ENCODE peak calls at places on chromosomes 3 and 15, in nine cellular contexts. B is activated CD4-positive, CD25-positive, alpha-beta regulatory T cell; D is WTC11; A is fibroblast of mammary gland; R is stimulated activated CD8-positive, alpha-beta memory T cell treated with anti-CD3 and anti-CD28 coated beads, Interleukin-15, amount 100 ng/mL, for 1 hour; W is GM23248; F is astrocyte of the spinal cord; M is NCI-H1105; Z is GF-D8. V is an unnamed sample.

GRCh38 chr3:181311186-181311585 is 321.6 kb upstream of the DNAJC19 start:
- DNase-seq in M (peak; percentile 66), A (no peak), B (no peak), F (no peak), Z (no peak), D (no peak), R (no peak), W (no peak), V (no peak)

GRCh38 chr3:131543714-131544113 is 40.9 kb upstream of the MRPL3 start:
- DNase-seq in A (peak; percentile 98), R (no peak), W (peak; percentile 88), B (no peak), D (no peak), M (no peak), Z (no peak), F (peak; percentile 89), V (peak; percentile 82)

GRCh38 chr15:34725565-34725964 is 29.2 kb downstream of the GJD2 start:
- DNase-seq in Z (no peak), B (no peak), M (no peak), F (no peak), W (peak; percentile 56), A (no peak), D (no peak), R (no peak), V (no peak)

GRCh38 chr15:44775923-44776322 is 39.6 kb downstream of the TRIM69 start:
- DNase-seq in W (peak; percentile 29), D (no peak), M (peak; percentile 72), F (no peak), Z (no peak), B (no peak), A (peak; percentile 14), R (no peak), V (no peak)

GRCh38 chr3:47266709-47267489 is 15.7 kb downstream of the KIF9 start:
- DNase-seq in A (peak; percentile 97), W (peak; percentile 86), R (peak; percentile 39), F (peak; percentile 92), Z (peak; percentile 84), B (peak; percentile 14), D (no peak), M (no peak), V (peak; percentile 61)

GRCh38 chr3:98741121-98741716 is 21.9 kb upstream of the ST3GAL6 start:
- DNase-seq in W (no peak), B (no peak), D (no peak), Z (no peak), A (no peak), R (no peak), M (no peak), F (peak; percentile 34), V (no peak)

GRCh38 chr3:27456554-27456953 is 27.6 kb downstream of the SLC4A7 start:
- DNase-seq in A (peak; percentile 20), M (no peak), Z (no peak), B (no peak), R (no peak), D (no peak), W (peak; percentile 34), F (no peak), V (no peak)

GRCh38 chr3:186380622-186381380 is 18.8 kb upstream of the DGKG start:
- DNase-seq in F (peak; percentile 63), M (no peak), D (no peak), Z (no peak), R (no peak), W (peak; percentile 41), B (no peak), A (peak; percentile 64), V (no peak)

V was measured in spleen.